ENCODE peak calls at places on chromosomes 13 and 19, in seven cellular contexts. I, L, V, S, K, Y and G are unnamed samples.
A peak's percentile ranks its signal among the peaks of the same experiment; 100 is the strongest.

GRCh38 chr19:16266586-16266942 is 58.1 kb upstream of the KLF2 start:
- DNase-seq in I (no peak), S (no peak), Y (no peak), V (no peak), K (no peak), L (no peak), G (no peak)

GRCh38 chr13:51978836-51979556 is 32.3 kb downstream of the ATP7B start:
- DNase-seq in K (no peak), L (no peak), I (no peak), Y (no peak), S (no peak), V (no peak), G (no peak)

GRCh38 chr19:1304197-1304924 is 18.7 kb downstream of the EFNA2 start:
- DNase-seq in I (no peak), V (no peak), L (no peak), K (no peak), S (no peak), Y (no peak), G (no peak)

GRCh38 chr19:38977445-38978314 is 2.1 kb upstream of the FBXO17 start:
- DNase-seq in Y (peak; percentile 67), V (peak; percentile 50), L (no peak), S (no peak), I (no peak), K (no peak), G (no peak)

GRCh38 chr19:4197625-4198466 is 15.4 kb downstream of the ANKRD24 start:
- DNase-seq in K (peak; percentile 37), S (peak; percentile 63), I (peak; percentile 80), Y (no peak), L (no peak), V (no peak), G (peak; percentile 59)

GRCh38 chr13:93151277-93151676 is 75.3 kb upstream of the GPC6 start:
- DNase-seq in K (no peak), L (no peak), S (no peak), I (no peak), V (peak; percentile 91), Y (peak; percentile 70), G (no peak)

GRCh38 chr13:59747529-59747928 is 416.2 kb downstream of the DIAPH3 start:
- DNase-seq in Y (no peak), S (no peak), K (no peak), V (no peak), L (no peak), I (no peak), G (peak; percentile 63)

GRCh38 chr19:18002347-18002850 is 5.6 kb upstream of the ARRDC2 start:
- DNase-seq in S (no peak), Y (no peak), I (no peak), L (no peak), K (no peak), V (no peak), G (no peak)

GRCh38 chr19:1672038-1672768 is 19.8 kb upstream of the TCF3 start:
- DNase-seq in I (peak; percentile 81), V (peak; percentile 30), S (peak; percentile 52), Y (peak; percentile 29), K (peak; percentile 29), L (no peak), G (no peak)

GRCh38 chr13:51707468-51707867 is 96.5 kb downstream of the DHRS12 start:
- DNase-seq in L (no peak), I (no peak), Y (no peak), K (no peak), S (no peak), V (no peak), G (no peak)

GRCh38 chr19:48672994-48673393 is at the start of gene NTN5:
- DNase-seq in K (no peak), S (no peak), Y (no peak), L (no peak), V (no peak), I (no peak), G (no peak)

GRCh38 chr13:39364797-39365468 is 238.1 kb downstream of the LHFPL6 start:
- DNase-seq in L (no peak), V (peak; percentile 48), K (peak; percentile 57), Y (peak; percentile 37), I (no peak), S (no peak), G (peak; percentile 50)

GRCh38 chr19:3671680-3672574 is 28.3 kb downstream of the PIP5K1C start:
- DNase-seq in K (no peak), I (no peak), Y (peak; percentile 50), S (no peak), L (no peak), V (peak; percentile 20), G (no peak)

GRCh38 chr13:113881614-113882265 is 17.9 kb upstream of the GAS6 start:
- DNase-seq in V (no peak), L (no peak), S (no peak), K (no peak), Y (no peak), I (no peak), G (no peak)

GRCh38 chr13:93420887-93421286 is 194.3 kb downstream of the GPC6 start:
- DNase-seq in Y (no peak), I (no peak), K (no peak), L (no peak), S (no peak), V (no peak), G (no peak)

GRCh38 chr13:99414048-99414995 is 87.0 kb upstream of the TM9SF2 start:
- DNase-seq in I (no peak), S (no peak), K (no peak), L (no peak), Y (no peak), V (no peak), G (peak; percentile 78)

GRCh38 chr13:99416411-99417121 is 84.7 kb upstream of the TM9SF2 start:
- DNase-seq in K (no peak), I (no peak), V (no peak), S (no peak), L (no peak), Y (no peak), G (no peak)

GRCh38 chr13:99417151-99417820 is 84.0 kb upstream of the TM9SF2 start:
- DNase-seq in L (no peak), Y (no peak), I (no peak), V (no peak), K (no peak), S (peak; percentile 60), G (peak; percentile 43)

GRCh38 chr13:99415851-99416331 is 85.4 kb upstream of the TM9SF2 start:
- DNase-seq in L (no peak), I (no peak), S (no peak), Y (no peak), K (no peak), V (no peak), G (no peak)

DNA sequence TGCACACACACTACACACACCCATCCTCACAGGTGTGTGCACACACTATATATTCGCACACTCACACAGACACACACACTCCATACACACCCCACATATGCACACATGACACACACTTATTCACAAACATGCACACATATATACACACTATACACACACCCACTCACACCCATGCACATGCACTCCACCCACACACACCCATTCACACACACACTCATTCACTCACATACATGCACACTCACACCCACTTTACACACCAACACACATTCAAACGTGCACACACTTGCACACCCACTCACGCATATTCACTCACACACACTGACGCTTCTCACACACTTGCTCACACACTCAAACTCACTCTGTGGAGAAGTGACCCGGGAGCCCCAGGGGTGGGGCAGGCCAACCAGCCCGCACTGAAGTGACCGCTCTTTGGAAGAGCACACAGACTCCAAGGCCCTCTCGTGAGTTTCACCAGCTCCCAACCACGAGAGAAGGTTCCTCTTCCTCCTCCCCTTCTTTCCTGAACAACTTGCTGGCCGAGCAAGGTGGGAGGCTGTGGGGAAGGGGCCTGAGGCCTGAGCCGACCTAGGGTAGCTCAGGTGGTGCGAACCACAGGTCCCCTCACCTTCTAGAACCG is 86.1 kb upstream of the TM9SF2 start:
- DNase-seq in I (no peak), L (no peak), Y (no peak), S (no peak), V (no peak), K (no peak), G (no peak)
- H3K79me1 ChIP-seq in I (no peaks in the 10 kb centered on the region), L (no peaks in the 10 kb centered on the region), Y (no peaks in the 10 kb centered on the region), S (no peaks in the 10 kb centered on the region), V (no peaks in the 10 kb centered on the region), K (no peaks in the 10 kb centered on the region), G (no peaks in the 10 kb centered on the region)

GRCh38 chr19:6270822-6271221 is 9.0 kb downstream of the MLLT1 start:
- DNase-seq in V (no peak), S (no peak), L (no peak), Y (no peak), K (no peak), I (no peak), G (no peak)

GRCh38 chr19:6272913-6273600 is 6.7 kb downstream of the MLLT1 start:
- DNase-seq in K (no peak), I (no peak), S (no peak), Y (peak; percentile 23), L (no peak), V (no peak), G (no peak)

GRCh38 chr19:6272411-6272791 is 7.4 kb downstream of the MLLT1 start:
- DNase-seq in K (no peak), S (no peak), Y (no peak), I (no peak), V (no peak), L (no peak), G (no peak)

GRCh38 chr19:6271251-6271650 is 8.5 kb downstream of the MLLT1 start:
- DNase-seq in I (no peak), V (peak; percentile 43), L (no peak), Y (peak; percentile 66), S (peak; percentile 55), K (no peak), G (peak; percentile 60)

GRCh38 chr19:6271721-6272410 is 7.9 kb downstream of the MLLT1 start:
- DNase-seq in K (no peak), Y (peak; percentile 92), L (no peak), S (peak; percentile 48), V (peak; percentile 74), I (no peak), G (peak; percentile 51)
- H3K27ac ChIP-seq in K (peak overlapping the region; percentile 60), Y (no peak overlapping the region), L (peak overlapping the region; percentile 15), S (no peak overlapping the region), V (peak overlapping the region; percentile 81), I (peak overlapping the region; percentile 11), G (peak overlapping the region; percentile 16)

GRCh38 chr19:29699861-29700260 is 15.2 kb downstream of the C19orf12 start:
- DNase-seq in L (no peak), K (no peak), S (no peak), Y (no peak), I (no peak), V (no peak), G (no peak)

GRCh38 chr19:29697523-29698261 is 17.4 kb downstream of the C19orf12 start:
- DNase-seq in S (no peak), V (no peak), L (no peak), Y (no peak), I (no peak), K (no peak), G (no peak)

GRCh38 chr19:29694166-29694565 is 20.9 kb downstream of the C19orf12 start:
- DNase-seq in S (no peak), L (no peak), I (no peak), Y (no peak), V (no peak), K (no peak), G (no peak)

GRCh38 chr19:29694669-29695627 is 20.1 kb downstream of the C19orf12 start:
- DNase-seq in I (peak; percentile 92), L (peak; percentile 59), Y (peak; percentile 75), S (peak; percentile 88), V (peak; percentile 70), K (peak; percentile 81), G (peak; percentile 78)

GRCh38 chr19:29696045-29696682 is 18.9 kb downstream of the C19orf12 start:
- DNase-seq in I (no peak), Y (no peak), S (no peak), K (no peak), L (no peak), V (no peak), G (no peak)
- H3K79me1 ChIP-seq in I (no peaks in the 10 kb centered on the region), Y (peaks cover 23% of the 10 kb centered on the region), S (no peaks in the 10 kb centered on the region), K (no peaks in the 10 kb centered on the region), L (no peaks in the 10 kb centered on the region), V (no peaks in the 10 kb centered on the region), G (no peaks in the 10 kb centered on the region)

GRCh38 chr19:45955905-45956608 is 17.6 kb downstream of the NOVA2 start:
- DNase-seq in S (no peak), V (peak; percentile 7), K (no peak), I (no peak), L (no peak), Y (no peak), G (peak; percentile 42)
- H3K27ac ChIP-seq in S (no peak overlapping the region), V (no peak overlapping the region), K (no peak overlapping the region), I (no peak overlapping the region), L (no peak overlapping the region), Y (no peak overlapping the region), G (no peak overlapping the region)